ENCODE peak calls at places on chromosome 16, in four cellular contexts. One of them, this sample, is unnamed.

GRCh38 chr16:65004570-65004969 is 117.3 kb downstream of the CDH11 start:
- DNase-seq in K562: no peak
- DNase-seq in GM12878: no peak
- DNase-seq in HepG2: no peak
- DNase-seq in this sample: no peak

GRCh38 chr16:12904041-12904671 is 2.8 kb downstream of the SHISA9 start:
- DNase-seq in K562: no peak
- DNase-seq in GM12878: no peak
- DNase-seq in HepG2: no peak
- DNase-seq in this sample: peak; percentile 55

GRCh38 chr16:81814751-81815428 is 35.8 kb downstream of the PLCG2 start:
- DNase-seq in K562: no peak
- DNase-seq in GM12878: no peak
- DNase-seq in HepG2: no peak
- DNase-seq in this sample: no peak

GRCh38 chr16:56866955-56867830 is 2.2 kb downstream of the SLC12A3 start:
- DNase-seq in K562: peak; percentile 45
- DNase-seq in GM12878: no peak
- DNase-seq in HepG2: peak; percentile 70
- DNase-seq in this sample: no peak

GRCh38 chr16:81530296-81530721 is 85.7 kb downstream of the CMIP start:
- DNase-seq in K562: no peak
- DNase-seq in GM12878: no peak
- DNase-seq in HepG2: no peak
- DNase-seq in this sample: no peak

GRCh38 chr16:89945654-89946053 is 2.9 kb upstream of the DEF8 start:
- DNase-seq in K562: no peak
- DNase-seq in GM12878: no peak
- DNase-seq in HepG2: no peak
- DNase-seq in this sample: peak; percentile 43

GRCh38 chr16:75660321-75660720 is 12.7 kb downstream of the TERF2IP start:
- DNase-seq in K562: no peak
- DNase-seq in GM12878: no peak
- DNase-seq in HepG2: no peak
- DNase-seq in this sample: no peak

GRCh38 chr16:5633845-5634440 is 536.3 kb upstream of the EEF2KMT start:
- DNase-seq in K562: peak; percentile 35
- DNase-seq in GM12878: no peak
- DNase-seq in HepG2: peak; percentile 34
- DNase-seq in this sample: no peak

GRCh38 chr16:89200850-89201466 is 621 bp upstream of the SLC22A31 start:
- DNase-seq in K562: no peak
- DNase-seq in GM12878: no peak
- DNase-seq in HepG2: no peak
- DNase-seq in this sample: no peak

GRCh38 chr16:68400924-68401460 is 47.3 kb downstream of the SMPD3 start:
- DNase-seq in K562: no peak
- DNase-seq in GM12878: no peak
- DNase-seq in HepG2: no peak
- DNase-seq in this sample: no peak

GRCh38 chr16:62225675-62226074 is 189.4 kb upstream of the CDH8 start:
- DNase-seq in K562: peak; percentile 43
- DNase-seq in GM12878: peak; percentile 24
- DNase-seq in HepG2: peak; percentile 76
- DNase-seq in this sample: peak; percentile 94

GRCh38 chr16:69017036-69017783 is 88.2 kb upstream of the HAS3 start:
- DNase-seq in K562: no peak
- DNase-seq in GM12878: no peak
- DNase-seq in HepG2: no peak
- DNase-seq in this sample: no peak

GRCh38 chr16:67311607-67312449 is 14.7 kb downstream of the KCTD19 start:
- DNase-seq in K562: peak; percentile 18
- DNase-seq in GM12878: peak; percentile 93
- DNase-seq in HepG2: peak; percentile 28
- DNase-seq in this sample: no peak

GRCh38 chr16:22324787-22325597 is 27.8 kb downstream of the POLR3E start:
- DNase-seq in K562: no peak
- DNase-seq in GM12878: no peak
- DNase-seq in HepG2: no peak
- DNase-seq in this sample: no peak

GRCh38 chr16:61277849-61278248 is 758.4 kb downstream of the CDH8 start:
- DNase-seq in K562: no peak
- DNase-seq in GM12878: no peak
- DNase-seq in HepG2: no peak
- DNase-seq in this sample: no peak

GRCh38 chr16:14289692-14290340 is 218.7 kb downstream of the MRTFB start:
- DNase-seq in K562: peak; percentile 74
- DNase-seq in GM12878: no peak
- DNase-seq in HepG2: peak; percentile 66
- DNase-seq in this sample: peak; percentile 62

GRCh38 chr16:4505356-4506153 is 29.4 kb downstream of the HMOX2 start:
- DNase-seq in K562: no peak
- DNase-seq in GM12878: peak; percentile 70
- DNase-seq in HepG2: no peak
- DNase-seq in this sample: no peak

GRCh38 chr16:67161595-67162058 is 1.9 kb downstream of the FBXL8 start:
- DNase-seq in K562: no peak
- DNase-seq in GM12878: no peak
- DNase-seq in HepG2: no peak
- DNase-seq in this sample: no peak

GRCh38 chr16:75264531-75264998 is 13.1 kb upstream of the BCAR1 start:
- DNase-seq in K562: no peak
- DNase-seq in GM12878: no peak
- DNase-seq in HepG2: no peak
- DNase-seq in this sample: no peak

GRCh38 chr16:30666681-30667080 is 8.4 kb downstream of the FBRS start:
- DNase-seq in K562: no peak
- DNase-seq in GM12878: no peak
- DNase-seq in HepG2: no peak
- DNase-seq in this sample: no peak

GRCh38 chr16:50602531-50603205 is 54.5 kb downstream of the NKD1 start:
- DNase-seq in K562: no peak
- DNase-seq in GM12878: no peak
- DNase-seq in HepG2: no peak
- DNase-seq in this sample: no peak

GRCh38 chr16:86387461-86388440 is 122.6 kb upstream of the FOXF1 start:
- DNase-seq in K562: peak; percentile 26
- DNase-seq in GM12878: no peak
- DNase-seq in HepG2: no peak
- DNase-seq in this sample: no peak

GRCh38 chr16:15737140-15737644 is 87.1 kb downstream of the NDE1 start:
- DNase-seq in K562: no peak
- DNase-seq in GM12878: no peak
- DNase-seq in HepG2: no peak
- DNase-seq in this sample: no peak

GRCh38 chr16:75206749-75207451 is at the start of gene CTRB2:
- DNase-seq in K562: no peak
- DNase-seq in GM12878: no peak
- DNase-seq in HepG2: no peak
- DNase-seq in this sample: no peak

GRCh38 chr16:35599429-35600165 is 2140.2 kb downstream of the TP53TG3F start:
- DNase-seq in K562: no peak
- DNase-seq in GM12878: no peak
- DNase-seq in HepG2: no peak
- DNase-seq in this sample: no peak

GRCh38 chr16:27237229-27238015 is 31.1 kb downstream of the NSMCE1 start:
- DNase-seq in K562: no peak
- DNase-seq in GM12878: peak; percentile 82
- DNase-seq in HepG2: no peak
- DNase-seq in this sample: no peak

GRCh38 chr16:8588703-8589292 is 1.5 kb downstream of the TMEM114 start:
- DNase-seq in K562: no peak
- DNase-seq in GM12878: no peak
- DNase-seq in HepG2: no peak
- DNase-seq in this sample: peak; percentile 37

GRCh38 chr16:1152651-1153259 is at the start of gene CACNA1H:
- DNase-seq in K562: peak; percentile 96
- DNase-seq in GM12878: no peak
- DNase-seq in HepG2: no peak
- DNase-seq in this sample: peak; percentile 63

GRCh38 chr16:74578433-74578832 is 28.5 kb downstream of the GLG1 start:
- DNase-seq in K562: no peak
- DNase-seq in GM12878: no peak
- DNase-seq in HepG2: no peak
- DNase-seq in this sample: no peak

GRCh38 chr16:24273511-24273910 is 17.4 kb downstream of the CACNG3 start:
- DNase-seq in K562: no peak
- DNase-seq in GM12878: no peak
- DNase-seq in HepG2: no peak
- DNase-seq in this sample: no peak

GRCh38 chr16:86554599-86554916 is 477 bp downstream of the MTHFSD start:
- DNase-seq in K562: no peak
- DNase-seq in GM12878: no peak
- DNase-seq in HepG2: no peak
- DNase-seq in this sample: no peak

GRCh38 chr16:2156025-2156848 is 655 bp downstream of the TRAF7 start:
- DNase-seq in K562: peak; percentile 31
- DNase-seq in GM12878: no peak
- DNase-seq in HepG2: peak; percentile 39
- DNase-seq in this sample: no peak
- TF ChIP-seq CBFB in K562: no peak
- TF ChIP-seq CBFB in GM12878: no peak
- TF ChIP-seq CBFB in HepG2: no peak
- TF ChIP-seq CBFB in this sample: no peak

GRCh38 chr16:85052536-85052935 is 24.9 kb downstream of the KIAA0513 start:
- DNase-seq in K562: no peak
- DNase-seq in GM12878: no peak
- DNase-seq in HepG2: no peak
- DNase-seq in this sample: no peak
- TF ChIP-seq CBFB in K562: no peak
- TF ChIP-seq CBFB in GM12878: no peak
- TF ChIP-seq CBFB in HepG2: no peak
- TF ChIP-seq CBFB in this sample: no peak

GRCh38 chr16:49473773-49474172 is 100.2 kb downstream of the C16orf78 start:
- DNase-seq in K562: no peak
- DNase-seq in GM12878: no peak
- DNase-seq in HepG2: no peak
- DNase-seq in this sample: peak; percentile 6
- TF ChIP-seq CBFB in K562: no peak
- TF ChIP-seq CBFB in GM12878: no peak
- TF ChIP-seq CBFB in HepG2: no peak
- TF ChIP-seq CBFB in this sample: no peak

GRCh38 chr16:58118801-58119508 is 10.2 kb downstream of the CFAP20 start:
- DNase-seq in K562: no peak
- DNase-seq in GM12878: no peak
- DNase-seq in HepG2: no peak
- DNase-seq in this sample: no peak

GRCh38 chr16:58114827-58115825 is 14.1 kb downstream of the CFAP20 start:
- DNase-seq in K562: no peak
- DNase-seq in GM12878: no peak
- DNase-seq in HepG2: no peak
- DNase-seq in this sample: no peak

GRCh38 chr16:58116529-58116928 is 12.7 kb downstream of the CFAP20 start:
- DNase-seq in K562: no peak
- DNase-seq in GM12878: no peak
- DNase-seq in HepG2: no peak
- DNase-seq in this sample: no peak

GRCh38 chr16:58119509-58119845 is 9.7 kb downstream of the CFAP20 start:
- DNase-seq in K562: no peak
- DNase-seq in GM12878: no peak
- DNase-seq in HepG2: no peak
- DNase-seq in this sample: no peak

GRCh38 chr16:58116046-58116445 is 13.1 kb downstream of the CFAP20 start:
- DNase-seq in K562: no peak
- DNase-seq in GM12878: no peak
- DNase-seq in HepG2: no peak
- DNase-seq in this sample: no peak
- TF ChIP-seq CBFB in K562: no peak
- TF ChIP-seq CBFB in GM12878: no peak
- TF ChIP-seq CBFB in HepG2: no peak
- TF ChIP-seq CBFB in this sample: no peak

GRCh38 chr16:52353249-52353648 is 193.7 kb downstream of the TOX3 start:
- DNase-seq in K562: no peak
- DNase-seq in GM12878: no peak
- DNase-seq in HepG2: no peak
- DNase-seq in this sample: no peak
- TF ChIP-seq CBFB in K562: no peak
- TF ChIP-seq CBFB in GM12878: no peak
- TF ChIP-seq CBFB in HepG2: no peak
- TF ChIP-seq CBFB in this sample: no peak

DNA sequence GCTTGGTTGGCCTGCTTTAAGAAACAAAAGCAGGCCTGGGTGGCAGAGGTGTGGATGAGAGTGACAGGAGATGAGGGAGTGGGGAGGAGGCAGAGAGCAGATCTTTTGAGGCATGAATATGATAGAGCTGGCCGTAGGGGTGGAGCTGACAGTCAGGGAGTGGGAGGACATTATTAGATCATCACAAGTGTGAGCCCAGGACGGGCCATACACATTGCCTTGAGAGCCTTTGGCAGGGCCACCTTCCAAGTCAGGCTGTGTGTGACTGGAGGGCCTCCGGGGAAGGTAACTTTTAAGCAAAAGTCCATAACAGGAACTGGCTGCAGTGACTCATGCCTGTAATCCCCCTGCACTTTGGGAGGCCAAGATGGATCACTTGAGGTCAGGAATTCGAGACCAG is 26.3 kb downstream of the GINS3 start:
- DNase-seq in K562: peak; percentile 30
- DNase-seq in GM12878: no peak
- DNase-seq in HepG2: no peak
- DNase-seq in this sample: no peak
- TF ChIP-seq CBFB in K562: no peak
- TF ChIP-seq CBFB in GM12878: no peak
- TF ChIP-seq CBFB in HepG2: no peak
- TF ChIP-seq CBFB in this sample: no peak

DNA sequence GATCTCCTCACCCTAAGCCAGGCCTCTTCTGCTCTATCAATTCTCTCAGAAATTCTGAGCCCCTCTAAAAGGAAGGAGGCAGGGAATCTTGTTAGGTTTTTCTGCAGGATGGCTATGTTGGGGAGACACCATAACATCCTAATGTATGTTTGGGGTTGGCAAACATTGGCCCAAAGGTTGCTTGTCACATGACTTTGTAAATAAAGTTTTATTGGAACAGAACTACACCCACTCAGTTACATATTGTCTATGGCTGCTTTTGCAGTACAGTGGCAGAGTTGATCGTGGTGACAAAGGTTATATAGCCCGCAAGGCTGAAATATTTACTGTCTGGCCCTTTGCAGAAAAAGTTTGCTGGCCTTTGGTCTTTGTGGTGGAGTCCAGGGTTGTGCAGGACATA is 409.4 kb downstream of the XYLT1 start:
- DNase-seq in K562: no peak
- DNase-seq in GM12878: no peak
- DNase-seq in HepG2: no peak
- DNase-seq in this sample: no peak
- TF ChIP-seq CBFB in K562: no peak
- TF ChIP-seq CBFB in GM12878: no peak
- TF ChIP-seq CBFB in HepG2: no peak
- TF ChIP-seq CBFB in this sample: no peak